ENCODE peak calls at places on chromosomes 4 and X, in ten cellular contexts. One of them, this sample, is unnamed.
A peak's percentile ranks its signal among the peaks of the same experiment; 100 is the strongest.

GRCh38 chr4:10006236-10006603 is 15.1 kb downstream of the SLC2A9 start:
- DNase-seq in left lobe of liver: peak; percentile 84
- DNase-seq in RKO: no peak
- DNase-seq in stimulated activated CD4-positive, alpha-beta T cell treated with anti-CD3 and anti-CD28 coated beads, TNF-alpha, amount 100 ng/mL, for 48 hours: no peak
- DNase-seq in pulmonary artery endothelial cell: peak; percentile 68
- DNase-seq in posterior cingulate gyrus: no peak
- DNase-seq in C1 segment of cervical spinal cord: no peak
- DNase-seq in COR-L47: peak; percentile 57
- DNase-seq in prostate gland: peak; percentile 92
- DNase-seq in brain microvascular endothelial cell: no peak
- DNase-seq in this sample: no peak

GRCh38 chr4:108247511-108248088 is 78.9 kb upstream of the LEF1 start:
- DNase-seq in left lobe of liver: no peak
- DNase-seq in COR-L47: peak; percentile 91
- DNase-seq in RKO: no peak
- DNase-seq in C1 segment of cervical spinal cord: no peak
- DNase-seq in pulmonary artery endothelial cell: no peak
- DNase-seq in posterior cingulate gyrus: no peak
- DNase-seq in prostate gland: no peak
- DNase-seq in stimulated activated CD4-positive, alpha-beta T cell treated with anti-CD3 and anti-CD28 coated beads, TNF-alpha, amount 100 ng/mL, for 48 hours: no peak
- DNase-seq in brain microvascular endothelial cell: no peak
- DNase-seq in this sample: no peak

GRCh38 chrX:129540068-129540653 is at the start of gene OCRL:
- DNase-seq in prostate gland: peak; percentile 47
- DNase-seq in C1 segment of cervical spinal cord: peak; percentile 17
- DNase-seq in stimulated activated CD4-positive, alpha-beta T cell treated with anti-CD3 and anti-CD28 coated beads, TNF-alpha, amount 100 ng/mL, for 48 hours: peak; percentile 15
- DNase-seq in left lobe of liver: peak; percentile 62
- DNase-seq in pulmonary artery endothelial cell: no peak
- DNase-seq in RKO: peak; percentile 67
- DNase-seq in brain microvascular endothelial cell: peak; percentile 45
- DNase-seq in COR-L47: peak; percentile 23
- DNase-seq in posterior cingulate gyrus: peak; percentile 90
- DNase-seq in this sample: peak; percentile 3

GRCh38 chr4:172688536-172688935 is 480.1 kb upstream of the GALNT7 start:
- DNase-seq in posterior cingulate gyrus: no peak
- DNase-seq in RKO: peak; percentile 11
- DNase-seq in pulmonary artery endothelial cell: no peak
- DNase-seq in stimulated activated CD4-positive, alpha-beta T cell treated with anti-CD3 and anti-CD28 coated beads, TNF-alpha, amount 100 ng/mL, for 48 hours: no peak
- DNase-seq in brain microvascular endothelial cell: no peak
- DNase-seq in COR-L47: peak; percentile 11
- DNase-seq in left lobe of liver: no peak
- DNase-seq in C1 segment of cervical spinal cord: no peak
- DNase-seq in prostate gland: no peak
- DNase-seq in this sample: no peak

GRCh38 chr4:5784021-5784420 is 73.0 kb downstream of the EVC start:
- DNase-seq in C1 segment of cervical spinal cord: no peak
- DNase-seq in pulmonary artery endothelial cell: no peak
- DNase-seq in left lobe of liver: peak; percentile 5
- DNase-seq in stimulated activated CD4-positive, alpha-beta T cell treated with anti-CD3 and anti-CD28 coated beads, TNF-alpha, amount 100 ng/mL, for 48 hours: no peak
- DNase-seq in RKO: no peak
- DNase-seq in prostate gland: no peak
- DNase-seq in posterior cingulate gyrus: no peak
- DNase-seq in COR-L47: no peak
- DNase-seq in brain microvascular endothelial cell: no peak
- DNase-seq in this sample: no peak

GRCh38 chrX:45699158-45699557 is 498.5 kb upstream of the DIPK2B start:
- DNase-seq in posterior cingulate gyrus: no peak
- DNase-seq in C1 segment of cervical spinal cord: no peak
- DNase-seq in prostate gland: no peak
- DNase-seq in stimulated activated CD4-positive, alpha-beta T cell treated with anti-CD3 and anti-CD28 coated beads, TNF-alpha, amount 100 ng/mL, for 48 hours: no peak
- DNase-seq in RKO: no peak
- DNase-seq in pulmonary artery endothelial cell: no peak
- DNase-seq in COR-L47: no peak
- DNase-seq in brain microvascular endothelial cell: no peak
- DNase-seq in left lobe of liver: no peak
- DNase-seq in this sample: no peak

GRCh38 chr4:68905598-68906237 is 45.9 kb downstream of the UGT2A3 start:
- DNase-seq in C1 segment of cervical spinal cord: no peak
- DNase-seq in left lobe of liver: peak; percentile 53
- DNase-seq in pulmonary artery endothelial cell: no peak
- DNase-seq in prostate gland: peak; percentile 69
- DNase-seq in stimulated activated CD4-positive, alpha-beta T cell treated with anti-CD3 and anti-CD28 coated beads, TNF-alpha, amount 100 ng/mL, for 48 hours: no peak
- DNase-seq in COR-L47: peak; percentile 76
- DNase-seq in posterior cingulate gyrus: no peak
- DNase-seq in RKO: no peak
- DNase-seq in brain microvascular endothelial cell: no peak
- DNase-seq in this sample: no peak

GRCh38 chr4:82797591-82798081 is 960 bp downstream of the SCD5 start:
- DNase-seq in brain microvascular endothelial cell: no peak
- DNase-seq in prostate gland: peak; percentile 10
- DNase-seq in RKO: peak; percentile 62
- DNase-seq in posterior cingulate gyrus: peak; percentile 90
- DNase-seq in C1 segment of cervical spinal cord: peak; percentile 65
- DNase-seq in COR-L47: peak; percentile 45
- DNase-seq in left lobe of liver: no peak
- DNase-seq in stimulated activated CD4-positive, alpha-beta T cell treated with anti-CD3 and anti-CD28 coated beads, TNF-alpha, amount 100 ng/mL, for 48 hours: no peak
- DNase-seq in pulmonary artery endothelial cell: no peak
- DNase-seq in this sample: peak; percentile 28

GRCh38 chrX:140249122-140249521 is 255.7 kb downstream of the SOX3 start:
- DNase-seq in pulmonary artery endothelial cell: no peak
- DNase-seq in C1 segment of cervical spinal cord: no peak
- DNase-seq in prostate gland: no peak
- DNase-seq in stimulated activated CD4-positive, alpha-beta T cell treated with anti-CD3 and anti-CD28 coated beads, TNF-alpha, amount 100 ng/mL, for 48 hours: no peak
- DNase-seq in COR-L47: no peak
- DNase-seq in RKO: no peak
- DNase-seq in brain microvascular endothelial cell: no peak
- DNase-seq in posterior cingulate gyrus: no peak
- DNase-seq in left lobe of liver: no peak
- DNase-seq in this sample: no peak

GRCh38 chrX:39809326-39809725 is 288.4 kb downstream of the BCOR start:
- DNase-seq in left lobe of liver: no peak
- DNase-seq in posterior cingulate gyrus: no peak
- DNase-seq in COR-L47: no peak
- DNase-seq in brain microvascular endothelial cell: peak; percentile 34
- DNase-seq in prostate gland: no peak
- DNase-seq in RKO: peak; percentile 81
- DNase-seq in C1 segment of cervical spinal cord: no peak
- DNase-seq in pulmonary artery endothelial cell: peak; percentile 29
- DNase-seq in stimulated activated CD4-positive, alpha-beta T cell treated with anti-CD3 and anti-CD28 coated beads, TNF-alpha, amount 100 ng/mL, for 48 hours: no peak
- DNase-seq in this sample: no peak

GRCh38 chr4:139734875-139735380 is 69.3 kb downstream of the MGST2 start:
- DNase-seq in pulmonary artery endothelial cell: peak; percentile 73
- DNase-seq in COR-L47: peak; percentile 94
- DNase-seq in left lobe of liver: peak; percentile 80
- DNase-seq in prostate gland: peak; percentile 88
- DNase-seq in brain microvascular endothelial cell: peak; percentile 66
- DNase-seq in stimulated activated CD4-positive, alpha-beta T cell treated with anti-CD3 and anti-CD28 coated beads, TNF-alpha, amount 100 ng/mL, for 48 hours: peak; percentile 27
- DNase-seq in C1 segment of cervical spinal cord: peak; percentile 77
- DNase-seq in posterior cingulate gyrus: peak; percentile 96
- DNase-seq in RKO: no peak
- DNase-seq in this sample: peak; percentile 73

GRCh38 chr4:104677122-104677521 is 182.4 kb upstream of the CXXC4 start:
- DNase-seq in prostate gland: no peak
- DNase-seq in C1 segment of cervical spinal cord: no peak
- DNase-seq in COR-L47: peak; percentile 93
- DNase-seq in RKO: no peak
- DNase-seq in brain microvascular endothelial cell: no peak
- DNase-seq in left lobe of liver: no peak
- DNase-seq in pulmonary artery endothelial cell: no peak
- DNase-seq in stimulated activated CD4-positive, alpha-beta T cell treated with anti-CD3 and anti-CD28 coated beads, TNF-alpha, amount 100 ng/mL, for 48 hours: no peak
- DNase-seq in posterior cingulate gyrus: no peak
- DNase-seq in this sample: no peak

GRCh38 chr4:100984901-100985300 is 362.4 kb downstream of the PPP3CA start:
- DNase-seq in pulmonary artery endothelial cell: no peak
- DNase-seq in C1 segment of cervical spinal cord: no peak
- DNase-seq in stimulated activated CD4-positive, alpha-beta T cell treated with anti-CD3 and anti-CD28 coated beads, TNF-alpha, amount 100 ng/mL, for 48 hours: no peak
- DNase-seq in COR-L47: no peak
- DNase-seq in left lobe of liver: no peak
- DNase-seq in RKO: no peak
- DNase-seq in brain microvascular endothelial cell: no peak
- DNase-seq in posterior cingulate gyrus: no peak
- DNase-seq in prostate gland: no peak
- DNase-seq in this sample: no peak

GRCh38 chr4:159071969-159072765 is 30.7 kb upstream of the RAPGEF2 start:
- DNase-seq in prostate gland: no peak
- DNase-seq in brain microvascular endothelial cell: peak; percentile 48
- DNase-seq in COR-L47: no peak
- DNase-seq in RKO: no peak
- DNase-seq in posterior cingulate gyrus: no peak
- DNase-seq in stimulated activated CD4-positive, alpha-beta T cell treated with anti-CD3 and anti-CD28 coated beads, TNF-alpha, amount 100 ng/mL, for 48 hours: no peak
- DNase-seq in left lobe of liver: no peak
- DNase-seq in C1 segment of cervical spinal cord: no peak
- DNase-seq in pulmonary artery endothelial cell: no peak
- DNase-seq in this sample: no peak

GRCh38 chrX:13219990-13220764 is 99.7 kb downstream of the ATXN3L start:
- DNase-seq in stimulated activated CD4-positive, alpha-beta T cell treated with anti-CD3 and anti-CD28 coated beads, TNF-alpha, amount 100 ng/mL, for 48 hours: no peak
- DNase-seq in RKO: no peak
- DNase-seq in prostate gland: no peak
- DNase-seq in COR-L47: no peak
- DNase-seq in C1 segment of cervical spinal cord: no peak
- DNase-seq in posterior cingulate gyrus: no peak
- DNase-seq in pulmonary artery endothelial cell: no peak
- DNase-seq in left lobe of liver: no peak
- DNase-seq in brain microvascular endothelial cell: peak; percentile 25
- DNase-seq in this sample: no peak

GRCh38 chrX:20653070-20653469 is 386.4 kb upstream of the RPS6KA3 start:
- DNase-seq in prostate gland: no peak
- DNase-seq in left lobe of liver: no peak
- DNase-seq in brain microvascular endothelial cell: no peak
- DNase-seq in posterior cingulate gyrus: no peak
- DNase-seq in RKO: no peak
- DNase-seq in stimulated activated CD4-positive, alpha-beta T cell treated with anti-CD3 and anti-CD28 coated beads, TNF-alpha, amount 100 ng/mL, for 48 hours: no peak
- DNase-seq in COR-L47: no peak
- DNase-seq in pulmonary artery endothelial cell: no peak
- DNase-seq in C1 segment of cervical spinal cord: no peak
- DNase-seq in this sample: no peak

GRCh38 chrX:50157545-50158125 is 43.2 kb downstream of the AKAP4 start:
- DNase-seq in pulmonary artery endothelial cell: no peak
- DNase-seq in C1 segment of cervical spinal cord: no peak
- DNase-seq in RKO: peak; percentile 13
- DNase-seq in brain microvascular endothelial cell: peak; percentile 9
- DNase-seq in COR-L47: no peak
- DNase-seq in left lobe of liver: no peak
- DNase-seq in posterior cingulate gyrus: no peak
- DNase-seq in prostate gland: no peak
- DNase-seq in stimulated activated CD4-positive, alpha-beta T cell treated with anti-CD3 and anti-CD28 coated beads, TNF-alpha, amount 100 ng/mL, for 48 hours: no peak
- DNase-seq in this sample: no peak

GRCh38 chr4:116015062-116015461 is 901.6 kb upstream of the NDST4 start:
- DNase-seq in left lobe of liver: no peak
- DNase-seq in pulmonary artery endothelial cell: no peak
- DNase-seq in stimulated activated CD4-positive, alpha-beta T cell treated with anti-CD3 and anti-CD28 coated beads, TNF-alpha, amount 100 ng/mL, for 48 hours: no peak
- DNase-seq in C1 segment of cervical spinal cord: no peak
- DNase-seq in COR-L47: no peak
- DNase-seq in posterior cingulate gyrus: no peak
- DNase-seq in prostate gland: no peak
- DNase-seq in brain microvascular endothelial cell: no peak
- DNase-seq in RKO: no peak
- DNase-seq in this sample: no peak

GRCh38 chrX:134949271-134949670 is 41.5 kb upstream of the SMIM10 start:
- DNase-seq in left lobe of liver: no peak
- DNase-seq in pulmonary artery endothelial cell: peak; percentile 39
- DNase-seq in RKO: no peak
- DNase-seq in stimulated activated CD4-positive, alpha-beta T cell treated with anti-CD3 and anti-CD28 coated beads, TNF-alpha, amount 100 ng/mL, for 48 hours: no peak
- DNase-seq in COR-L47: no peak
- DNase-seq in C1 segment of cervical spinal cord: no peak
- DNase-seq in posterior cingulate gyrus: no peak
- DNase-seq in brain microvascular endothelial cell: peak; percentile 35
- DNase-seq in prostate gland: no peak
- DNase-seq in this sample: no peak

GRCh38 chr4:107719211-107719926 is 665 bp downstream of the PAPSS1 start:
- DNase-seq in prostate gland: peak; percentile 22
- DNase-seq in stimulated activated CD4-positive, alpha-beta T cell treated with anti-CD3 and anti-CD28 coated beads, TNF-alpha, amount 100 ng/mL, for 48 hours: no peak
- DNase-seq in posterior cingulate gyrus: no peak
- DNase-seq in pulmonary artery endothelial cell: no peak
- DNase-seq in COR-L47: peak; percentile 62
- DNase-seq in C1 segment of cervical spinal cord: peak; percentile 66
- DNase-seq in left lobe of liver: no peak
- DNase-seq in brain microvascular endothelial cell: peak; percentile 9
- DNase-seq in RKO: peak; percentile 36
- DNase-seq in this sample: peak; percentile 48

GRCh38 chr4:109754093-109754857 is 24.4 kb upstream of the PLA2G12A start:
- DNase-seq in posterior cingulate gyrus: no peak
- DNase-seq in C1 segment of cervical spinal cord: no peak
- DNase-seq in pulmonary artery endothelial cell: no peak
- DNase-seq in RKO: no peak
- DNase-seq in COR-L47: no peak
- DNase-seq in prostate gland: no peak
- DNase-seq in stimulated activated CD4-positive, alpha-beta T cell treated with anti-CD3 and anti-CD28 coated beads, TNF-alpha, amount 100 ng/mL, for 48 hours: no peak
- DNase-seq in left lobe of liver: no peak
- DNase-seq in brain microvascular endothelial cell: no peak
- DNase-seq in this sample: no peak

GRCh38 chr4:47675810-47676209 is 162.1 kb downstream of the CORIN start:
- DNase-seq in posterior cingulate gyrus: no peak
- DNase-seq in brain microvascular endothelial cell: no peak
- DNase-seq in prostate gland: no peak
- DNase-seq in stimulated activated CD4-positive, alpha-beta T cell treated with anti-CD3 and anti-CD28 coated beads, TNF-alpha, amount 100 ng/mL, for 48 hours: no peak
- DNase-seq in RKO: no peak
- DNase-seq in COR-L47: no peak
- DNase-seq in left lobe of liver: no peak
- DNase-seq in C1 segment of cervical spinal cord: no peak
- DNase-seq in pulmonary artery endothelial cell: no peak
- DNase-seq in this sample: no peak

GRCh38 chrX:153878969-153879653 is 6.9 kb downstream of the L1CAM start:
- DNase-seq in pulmonary artery endothelial cell: no peak
- DNase-seq in posterior cingulate gyrus: peak; percentile 80
- DNase-seq in stimulated activated CD4-positive, alpha-beta T cell treated with anti-CD3 and anti-CD28 coated beads, TNF-alpha, amount 100 ng/mL, for 48 hours: no peak
- DNase-seq in left lobe of liver: no peak
- DNase-seq in COR-L47: peak; percentile 62
- DNase-seq in RKO: no peak
- DNase-seq in prostate gland: no peak
- DNase-seq in brain microvascular endothelial cell: no peak
- DNase-seq in C1 segment of cervical spinal cord: no peak
- DNase-seq in this sample: no peak

GRCh38 chr4:52235775-52236174 is 184.7 kb downstream of the SPATA18 start:
- DNase-seq in prostate gland: no peak
- DNase-seq in RKO: no peak
- DNase-seq in stimulated activated CD4-positive, alpha-beta T cell treated with anti-CD3 and anti-CD28 coated beads, TNF-alpha, amount 100 ng/mL, for 48 hours: no peak
- DNase-seq in pulmonary artery endothelial cell: no peak
- DNase-seq in left lobe of liver: no peak
- DNase-seq in COR-L47: no peak
- DNase-seq in C1 segment of cervical spinal cord: no peak
- DNase-seq in posterior cingulate gyrus: no peak
- DNase-seq in brain microvascular endothelial cell: no peak
- DNase-seq in this sample: no peak

GRCh38 chr4:18390655-18391369 is 369.3 kb upstream of the LCORL start:
- DNase-seq in left lobe of liver: no peak
- DNase-seq in posterior cingulate gyrus: no peak
- DNase-seq in C1 segment of cervical spinal cord: no peak
- DNase-seq in pulmonary artery endothelial cell: no peak
- DNase-seq in brain microvascular endothelial cell: no peak
- DNase-seq in RKO: peak; percentile 49
- DNase-seq in prostate gland: no peak
- DNase-seq in stimulated activated CD4-positive, alpha-beta T cell treated with anti-CD3 and anti-CD28 coated beads, TNF-alpha, amount 100 ng/mL, for 48 hours: no peak
- DNase-seq in COR-L47: no peak
- DNase-seq in this sample: no peak

GRCh38 chrX:118152721-118153120 is 36.1 kb upstream of the KLHL13 start:
- DNase-seq in brain microvascular endothelial cell: no peak
- DNase-seq in left lobe of liver: no peak
- DNase-seq in COR-L47: no peak
- DNase-seq in C1 segment of cervical spinal cord: no peak
- DNase-seq in stimulated activated CD4-positive, alpha-beta T cell treated with anti-CD3 and anti-CD28 coated beads, TNF-alpha, amount 100 ng/mL, for 48 hours: no peak
- DNase-seq in posterior cingulate gyrus: no peak
- DNase-seq in prostate gland: no peak
- DNase-seq in RKO: no peak
- DNase-seq in pulmonary artery endothelial cell: no peak
- DNase-seq in this sample: no peak

GRCh38 chr4:163331629-163332360 is 601 bp downstream of the NPY1R start:
- DNase-seq in posterior cingulate gyrus: peak; percentile 79
- DNase-seq in left lobe of liver: no peak
- DNase-seq in stimulated activated CD4-positive, alpha-beta T cell treated with anti-CD3 and anti-CD28 coated beads, TNF-alpha, amount 100 ng/mL, for 48 hours: no peak
- DNase-seq in pulmonary artery endothelial cell: no peak
- DNase-seq in brain microvascular endothelial cell: no peak
- DNase-seq in COR-L47: no peak
- DNase-seq in C1 segment of cervical spinal cord: no peak
- DNase-seq in RKO: no peak
- DNase-seq in prostate gland: no peak
- DNase-seq in this sample: no peak

GRCh38 chr4:151604238-151604637 is 156.6 kb downstream of the GATB start:
- DNase-seq in COR-L47: peak; percentile 20
- DNase-seq in posterior cingulate gyrus: no peak
- DNase-seq in RKO: peak; percentile 25
- DNase-seq in prostate gland: no peak
- DNase-seq in left lobe of liver: no peak
- DNase-seq in pulmonary artery endothelial cell: no peak
- DNase-seq in brain microvascular endothelial cell: no peak
- DNase-seq in C1 segment of cervical spinal cord: no peak
- DNase-seq in stimulated activated CD4-positive, alpha-beta T cell treated with anti-CD3 and anti-CD28 coated beads, TNF-alpha, amount 100 ng/mL, for 48 hours: no peak
- DNase-seq in this sample: no peak